ENCODE peak calls at places on chromosomes 2 and 18, in four cellular contexts. Y is MM.1S, E is prostate gland, U is uterus. H is an unnamed sample. For H3K4me1 and H3K9me3, the result is how much of the 10 kb centered on the place peaks cover.

GRCh38 chr18:71209944-71210343 is 921.1 kb downstream of the SOCS6 start:
- DNase-seq in Y (no peak), E (no peak), U (no peak), H (no peak)

GRCh38 chr2:95060446-95061118 is 35.1 kb downstream of the MAL start:
- DNase-seq in Y (no peak), E (no peak), U (no peak), H (no peak)

GRCh38 chr2:1728821-1729220 is 15.5 kb downstream of the PXDN start:
- DNase-seq in Y (no peak), E (peak), U (peak), H (no peak)

GRCh38 chr18:65753520-65753919 is 2.7 kb downstream of the CDH7 start:
- DNase-seq in Y (peak), E (peak), U (no peak), H (peak)

GRCh38 chr2:201419986-201420385 is 31.3 kb downstream of the TRAK2 start:
- DNase-seq in Y (no peak), E (no peak), U (no peak), H (no peak)

GRCh38 chr2:63058149-63058741 is 7.6 kb downstream of the OTX1 start:
- DNase-seq in Y (no peak), E (no peak), U (no peak), H (peak)

GRCh38 chr18:50819727-50820378 is at the start of gene MRO:
- DNase-seq in Y (peak), E (peak), U (peak), H (peak)

GRCh38 chr2:11145350-11145749 is 9.9 kb upstream of the SLC66A3 start:
- DNase-seq in Y (no peak), E (no peak), U (no peak), H (no peak)

GRCh38 chr2:166900700-166901099 is 12.4 kb downstream of the XIRP2 start:
- DNase-seq in Y (no peak), E (no peak), U (no peak), H (no peak)

GRCh38 chr2:200790185-200790584 is 21.5 kb upstream of the BZW1 start:
- DNase-seq in Y (no peak), E (no peak), U (no peak), H (no peak)

GRCh38 chr2:74007120-74007519 is 22.4 kb downstream of the TET3 start:
- DNase-seq in Y (no peak), E (no peak), U (no peak), H (no peak)

GRCh38 chr2:144320491-144320890 is 199.4 kb downstream of the ZEB2 start:
- DNase-seq in Y (no peak), E (no peak), U (no peak), H (no peak)

GRCh38 chr2:160294339-160294803 is 94.3 kb upstream of the ITGB6 start:
- DNase-seq in Y (no peak), E (no peak), U (peak), H (no peak)

GRCh38 chr2:120341977-120342376 is 4.0 kb upstream of the INHBB start:
- DNase-seq in Y (no peak), E (no peak), U (no peak), H (no peak)

GRCh38 chr2:120343433-120344105 is 2.4 kb upstream of the INHBB start:
- DNase-seq in Y (peak), E (peak), U (peak), H (peak)

GRCh38 chr2:120342451-120342850 is 3.5 kb upstream of the INHBB start:
- DNase-seq in Y (no peak), E (no peak), U (no peak), H (no peak)

GRCh38 chr2:120344214-120344990 is 1.5 kb upstream of the INHBB start:
- DNase-seq in Y (no peak), E (peak), U (no peak), H (no peak)

DNA sequence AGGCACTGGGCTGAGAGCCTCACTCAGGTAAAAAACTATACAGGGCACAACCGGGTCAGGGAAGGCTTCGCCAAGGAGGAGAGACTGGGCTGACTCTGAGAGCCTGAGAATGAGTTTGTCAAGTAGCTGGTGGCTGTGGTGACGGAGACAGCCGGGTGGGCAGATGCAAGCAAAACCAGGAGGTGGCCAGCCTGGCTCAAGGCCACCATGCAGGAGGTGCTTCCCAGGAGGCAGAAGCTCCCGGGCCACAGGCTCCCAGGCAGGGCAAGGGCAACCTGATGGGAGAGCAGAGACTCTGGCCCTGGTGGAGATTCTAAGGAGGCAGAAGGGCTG is 2.9 kb upstream of the INHBB start:
- DNase-seq in Y (no peak), E (no peak), U (no peak), H (no peak)
- H3K4me1 ChIP-seq in Y (under half), E (under half), U (under half), H (under half)

DNA sequence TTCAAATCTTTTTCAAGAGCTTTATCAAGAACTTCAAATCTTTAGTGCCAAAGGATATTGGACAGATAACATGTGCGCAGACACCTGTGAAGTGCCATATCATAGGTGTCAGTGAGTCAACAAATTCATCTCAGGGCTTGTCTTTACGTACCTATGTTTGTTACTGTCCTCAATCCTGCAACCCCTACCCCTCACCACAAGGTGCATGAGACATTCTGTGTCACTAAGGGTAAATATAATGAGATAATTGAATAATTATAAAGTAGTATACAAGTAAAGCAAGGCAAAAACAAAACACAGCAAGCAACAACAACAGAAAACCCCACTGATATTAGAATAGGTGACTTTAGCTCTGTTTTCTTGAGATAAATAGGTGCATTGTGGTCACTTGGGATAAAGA is 1495.8 kb upstream of the TMEFF2 start:
- DNase-seq in Y (no peak), E (no peak), U (no peak), H (no peak)
- TF ChIP-seq CTCF in Y (no peak), E (no peak), U (no peak), H (no peak)

GRCh38 chr2:89811295-89811694 is 1119.8 kb downstream of the RPIA start:
- DNase-seq in Y (no peak), E (no peak), U (no peak), H (no peak)
- H3K9me3 ChIP-seq in Y (under half), E (under half), U (under half), H (half or more)

GRCh38 chr2:68977453-68977852 is 3.0 kb downstream of the GKN1 start:
- DNase-seq in Y (no peak), E (no peak), U (no peak), H (no peak)

GRCh38 chr2:68971591-68972231 is 2.7 kb upstream of the GKN1 start:
- DNase-seq in Y (no peak), E (no peak), U (no peak), H (no peak)

GRCh38 chr2:68974946-68975665 is 670 bp downstream of the GKN1 start:
- DNase-seq in Y (no peak), E (no peak), U (no peak), H (no peak)

GRCh38 chr2:68975844-68976243 is 1.4 kb downstream of the GKN1 start:
- DNase-seq in Y (no peak), E (no peak), U (no peak), H (no peak)

DNA sequence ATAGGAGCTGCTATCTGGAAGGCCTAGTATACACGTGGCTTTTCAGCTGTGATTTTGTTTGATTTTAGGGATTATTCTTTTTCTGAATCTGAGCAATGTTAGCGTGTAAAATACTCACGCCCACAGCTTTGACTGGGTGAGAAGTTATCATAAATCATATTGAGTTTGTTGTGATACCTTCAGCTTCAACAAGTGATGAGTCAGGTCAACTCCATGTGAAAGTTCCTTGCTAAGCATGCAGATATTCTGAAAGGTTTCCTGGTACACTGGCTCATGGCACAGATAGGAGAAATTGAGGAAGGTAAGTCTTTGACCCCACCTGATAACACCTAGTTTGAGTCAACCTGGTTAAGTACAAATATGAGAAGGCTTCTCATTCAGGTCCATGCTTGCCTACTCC is at the start of gene GKN1:
- DNase-seq in Y (no peak), E (no peak), U (no peak), H (no peak)
- H3K4me1 ChIP-seq in Y (under half), E (under half), U (under half), H (under half)

GRCh38 chr2:102235491-102235890 is 48.7 kb downstream of the IL1RL2 start:
- DNase-seq in Y (no peak), E (no peak), U (no peak), H (no peak)
- TF ChIP-seq CTCF in Y (peak), E (peak), U (no peak), H (no peak)

GRCh38 chr2:231342111-231342711 is 53.3 kb upstream of the B3GNT7 start:
- DNase-seq in Y (no peak), E (no peak), U (no peak), H (no peak)
- H3K9me3 ChIP-seq in Y (under half), E (under half), U (under half), H (under half)

GRCh38 chr2:38279201-38279600 is 97.9 kb downstream of the ATL2 start:
- DNase-seq in Y (no peak), E (no peak), U (no peak), H (no peak)
- H3K4me1 ChIP-seq in Y (under half), E (under half), U (under half), H (under half)

GRCh38 chr2:46769809-46770208 is 145.8 kb downstream of the MCFD2 start:
- DNase-seq in Y (no peak), E (no peak), U (no peak), H (no peak)
- TF ChIP-seq CTCF in Y (no peak), E (peak), U (no peak), H (no peak)

H was measured in mucosa of descending colon.